ENCODE peak calls at places on chromosomes 6 and 20, in six cellular contexts. D, X, T, U, R and K are unnamed samples.

GRCh38 chr6:30810813-30811329 is 66.5 kb upstream of the IER3 start:
- DNase-seq in D (no peak), X (no peak), T (no peak), U (no peak), R (no peak), K (no peak)

GRCh38 chr6:40996591-40997247 is 42.3 kb downstream of the UNC5CL start:
- DNase-seq in D (no peak), X (peak), T (peak), U (no peak), R (no peak), K (no peak)

GRCh38 chr6:168103036-168103830 is 24.2 kb upstream of the FRMD1 start:
- DNase-seq in D (no peak), X (no peak), T (no peak), U (no peak), R (no peak), K (no peak)

GRCh38 chr6:169953686-169954085 is 202.3 kb downstream of the ERMARD start:
- DNase-seq in D (no peak), X (no peak), T (no peak), U (no peak), R (no peak), K (no peak)

GRCh38 chr6:65701325-65701724 is 5.7 kb downstream of the EYS start:
- DNase-seq in D (no peak), X (no peak), T (no peak), U (no peak), R (no peak), K (no peak)

GRCh38 chr6:72824833-72825232 is 203.0 kb downstream of the KCNQ5 start:
- DNase-seq in D (no peak), X (no peak), T (no peak), U (no peak), R (no peak), K (no peak)

GRCh38 chr6:36340671-36341454 is 4.2 kb upstream of the BNIP5 start:
- DNase-seq in D (peak), X (peak), T (peak), U (peak), R (peak), K (peak)

GRCh38 chr6:105191351-105191750 is 11.5 kb upstream of the POPDC3 start:
- DNase-seq in D (no peak), X (no peak), T (no peak), U (no peak), R (no peak), K (no peak)

GRCh38 chr20:32067234-32067821 is 15.3 kb downstream of the HCK start:
- DNase-seq in D (no peak), X (no peak), T (peak), U (no peak), R (no peak), K (no peak)

GRCh38 chr20:57560554-57561355 is at the start of gene PCK1:
- DNase-seq in D (no peak), X (no peak), T (no peak), U (no peak), R (no peak), K (no peak)

GRCh38 chr6:26388014-26388413 is 5.1 kb downstream of the BTN2A2 start:
- DNase-seq in D (no peak), X (peak), T (no peak), U (no peak), R (no peak), K (no peak)

GRCh38 chr6:322205-322930 is 30.1 kb downstream of the DUSP22 start:
- DNase-seq in D (no peak), X (no peak), T (no peak), U (no peak), R (no peak), K (no peak)

GRCh38 chr20:1863296-1863695 is 31.9 kb upstream of the SIRPA start:
- DNase-seq in D (no peak), X (no peak), T (no peak), U (no peak), R (no peak), K (no peak)

GRCh38 chr20:22524393-22525015 is 59.9 kb downstream of the FOXA2 start:
- DNase-seq in D (no peak), X (peak), T (no peak), U (no peak), R (no peak), K (no peak)

GRCh38 chr20:47493175-47493953 is 8.3 kb upstream of the NCOA3 start:
- DNase-seq in D (peak), X (no peak), T (peak), U (peak), R (no peak), K (peak)

GRCh38 chr6:129267028-129267427 is 384.1 kb downstream of the LAMA2 start:
- DNase-seq in D (no peak), X (peak), T (no peak), U (no peak), R (no peak), K (no peak)

GRCh38 chr6:41771058-41771983 is 8.4 kb downstream of the FRS3 start:
- DNase-seq in D (no peak), X (no peak), T (no peak), U (no peak), R (no peak), K (no peak)

GRCh38 chr6:45959534-45960195 is 56.0 kb downstream of the CLIC5 start:
- DNase-seq in D (no peak), X (no peak), T (peak), U (no peak), R (no peak), K (no peak)

GRCh38 chr6:109187399-109188114 is 92.2 kb downstream of the CEP57L1 start:
- DNase-seq in D (peak), X (peak), T (peak), U (peak), R (peak), K (peak)